ENCODE peak calls at places on chromosomes 11 and 22, in four cellular contexts. C is stimulated activated CD4-positive, alpha-beta T cell treated with anti-CD3 and anti-CD28 coated beads, Interleukin-1b, Interleukin-23, amount 100 ng/mL, for 24 hours; X is body of pancreas; F is foreskin melanocyte. T is an unnamed sample.

GRCh38 chr11:65506770-65507485 is 8.1 kb downstream of the MALAT1 start:
- DNase-seq in C (no peak), X (peak; percentile 68), F (no peak), T (peak; percentile 82)

GRCh38 chr11:123197711-123198110 is 2.7 kb upstream of the CLMP start:
- DNase-seq in C (no peak), X (no peak), F (no peak), T (no peak)

GRCh38 chr11:58926251-58926650 is 13.0 kb upstream of the GLYATL1 start:
- DNase-seq in C (no peak), X (no peak), F (no peak), T (peak; percentile 99)

GRCh38 chr11:83063073-83063754 is 8.5 kb downstream of the RAB30 start:
- DNase-seq in C (no peak), X (no peak), F (no peak), T (no peak)

GRCh38 chr11:46357483-46357936 is 10.2 kb downstream of the DGKZ start:
- DNase-seq in C (no peak), X (peak; percentile 90), F (no peak), T (no peak)

GRCh38 chr22:21816787-21817496 is 50.5 kb downstream of the MAPK1 start:
- DNase-seq in C (no peak), X (peak; percentile 35), F (peak; percentile 90), T (no peak)

GRCh38 chr11:55726715-55727324 is 46.4 kb upstream of the OR5D13 start:
- DNase-seq in C (no peak), X (no peak), F (no peak), T (no peak)

GRCh38 chr11:60469723-60470122 is 14.1 kb downstream of the MS4A1 start:
- DNase-seq in C (no peak), X (no peak), F (no peak), T (no peak)

GRCh38 chr22:42745118-42745517 is 24.4 kb upstream of the A4GALT start:
- DNase-seq in C (no peak), X (no peak), F (peak; percentile 11), T (no peak)

T was measured in LNCaP clone FGC.